ENCODE peak calls at places on chromosomes 16 and 17, in nine cellular contexts. One of them, this sample, is unnamed.

GRCh38 chr17:80455784-80456183 is 20.6 kb downstream of the NPTX1 start:
- DNase-seq in body of pancreas: no peak
- DNase-seq in stomach: no peak
- DNase-seq in HCT116: no peak
- DNase-seq in GM12878: no peak
- DNase-seq in prostate gland: no peak
- DNase-seq in adrenal gland: no peak
- DNase-seq in transverse colon: no peak
- DNase-seq in heart left ventricle: no peak
- DNase-seq in this sample: no peak

GRCh38 chr17:69335018-69335417 is 8.1 kb upstream of the ABCA5 start:
- DNase-seq in heart left ventricle: no peak
- DNase-seq in adrenal gland: no peak
- DNase-seq in body of pancreas: no peak
- DNase-seq in transverse colon: no peak
- DNase-seq in prostate gland: no peak
- DNase-seq in stomach: no peak
- DNase-seq in HCT116: peak; percentile 69
- DNase-seq in GM12878: no peak
- DNase-seq in this sample: no peak

GRCh38 chr17:58587713-58588117 is 73.3 kb upstream of the MTMR4 start:
- DNase-seq in adrenal gland: peak; percentile 57
- DNase-seq in stomach: peak; percentile 62
- DNase-seq in prostate gland: peak; percentile 32
- DNase-seq in heart left ventricle: peak; percentile 42
- DNase-seq in GM12878: no peak
- DNase-seq in HCT116: peak; percentile 64
- DNase-seq in body of pancreas: peak; percentile 54
- DNase-seq in transverse colon: peak; percentile 54
- DNase-seq in this sample: peak; percentile 22

GRCh38 chr16:54506691-54507090 is 220.1 kb upstream of the IRX3 start:
- DNase-seq in stomach: no peak
- DNase-seq in body of pancreas: no peak
- DNase-seq in heart left ventricle: no peak
- DNase-seq in HCT116: no peak
- DNase-seq in prostate gland: no peak
- DNase-seq in GM12878: no peak
- DNase-seq in adrenal gland: no peak
- DNase-seq in transverse colon: no peak
- DNase-seq in this sample: no peak

GRCh38 chr16:14015948-14016347 is 55.2 kb upstream of the MRTFB start:
- DNase-seq in adrenal gland: peak; percentile 62
- DNase-seq in GM12878: no peak
- DNase-seq in HCT116: no peak
- DNase-seq in body of pancreas: peak; percentile 50
- DNase-seq in heart left ventricle: peak; percentile 51
- DNase-seq in prostate gland: no peak
- DNase-seq in transverse colon: no peak
- DNase-seq in stomach: no peak
- DNase-seq in this sample: peak; percentile 88

GRCh38 chr16:74611721-74612120 is 4.8 kb upstream of the GLG1 start:
- DNase-seq in transverse colon: no peak
- DNase-seq in GM12878: no peak
- DNase-seq in body of pancreas: no peak
- DNase-seq in heart left ventricle: no peak
- DNase-seq in prostate gland: no peak
- DNase-seq in adrenal gland: no peak
- DNase-seq in HCT116: no peak
- DNase-seq in stomach: no peak
- DNase-seq in this sample: no peak

GRCh38 chr17:73820686-73821448 is 176.6 kb upstream of the SDK2 start:
- DNase-seq in GM12878: no peak
- DNase-seq in heart left ventricle: no peak
- DNase-seq in adrenal gland: no peak
- DNase-seq in HCT116: no peak
- DNase-seq in transverse colon: peak; percentile 23
- DNase-seq in prostate gland: no peak
- DNase-seq in stomach: peak; percentile 33
- DNase-seq in body of pancreas: no peak
- DNase-seq in this sample: peak; percentile 79

GRCh38 chr16:72913551-72913950 is 134.4 kb downstream of the ZFHX3 start:
- DNase-seq in prostate gland: peak; percentile 49
- DNase-seq in stomach: no peak
- DNase-seq in body of pancreas: no peak
- DNase-seq in heart left ventricle: no peak
- DNase-seq in transverse colon: no peak
- DNase-seq in HCT116: no peak
- DNase-seq in GM12878: no peak
- DNase-seq in adrenal gland: no peak
- DNase-seq in this sample: no peak

GRCh38 chr17:80743181-80743771 is 198.6 kb downstream of the RPTOR start:
- DNase-seq in HCT116: no peak
- DNase-seq in stomach: no peak
- DNase-seq in GM12878: no peak
- DNase-seq in prostate gland: no peak
- DNase-seq in heart left ventricle: no peak
- DNase-seq in adrenal gland: no peak
- DNase-seq in body of pancreas: no peak
- DNase-seq in transverse colon: no peak
- DNase-seq in this sample: no peak

GRCh38 chr17:82095777-82096708 is 2.0 kb downstream of the FASN start:
- DNase-seq in transverse colon: no peak
- DNase-seq in GM12878: no peak
- DNase-seq in adrenal gland: peak; percentile 34
- DNase-seq in body of pancreas: no peak
- DNase-seq in HCT116: no peak
- DNase-seq in stomach: no peak
- DNase-seq in heart left ventricle: no peak
- DNase-seq in prostate gland: no peak
- DNase-seq in this sample: no peak

GRCh38 chr16:59905628-59906027 is 1171.5 kb upstream of the GOT2 start:
- DNase-seq in heart left ventricle: no peak
- DNase-seq in GM12878: no peak
- DNase-seq in adrenal gland: no peak
- DNase-seq in stomach: no peak
- DNase-seq in prostate gland: no peak
- DNase-seq in transverse colon: no peak
- DNase-seq in body of pancreas: no peak
- DNase-seq in HCT116: no peak
- DNase-seq in this sample: no peak

DNA sequence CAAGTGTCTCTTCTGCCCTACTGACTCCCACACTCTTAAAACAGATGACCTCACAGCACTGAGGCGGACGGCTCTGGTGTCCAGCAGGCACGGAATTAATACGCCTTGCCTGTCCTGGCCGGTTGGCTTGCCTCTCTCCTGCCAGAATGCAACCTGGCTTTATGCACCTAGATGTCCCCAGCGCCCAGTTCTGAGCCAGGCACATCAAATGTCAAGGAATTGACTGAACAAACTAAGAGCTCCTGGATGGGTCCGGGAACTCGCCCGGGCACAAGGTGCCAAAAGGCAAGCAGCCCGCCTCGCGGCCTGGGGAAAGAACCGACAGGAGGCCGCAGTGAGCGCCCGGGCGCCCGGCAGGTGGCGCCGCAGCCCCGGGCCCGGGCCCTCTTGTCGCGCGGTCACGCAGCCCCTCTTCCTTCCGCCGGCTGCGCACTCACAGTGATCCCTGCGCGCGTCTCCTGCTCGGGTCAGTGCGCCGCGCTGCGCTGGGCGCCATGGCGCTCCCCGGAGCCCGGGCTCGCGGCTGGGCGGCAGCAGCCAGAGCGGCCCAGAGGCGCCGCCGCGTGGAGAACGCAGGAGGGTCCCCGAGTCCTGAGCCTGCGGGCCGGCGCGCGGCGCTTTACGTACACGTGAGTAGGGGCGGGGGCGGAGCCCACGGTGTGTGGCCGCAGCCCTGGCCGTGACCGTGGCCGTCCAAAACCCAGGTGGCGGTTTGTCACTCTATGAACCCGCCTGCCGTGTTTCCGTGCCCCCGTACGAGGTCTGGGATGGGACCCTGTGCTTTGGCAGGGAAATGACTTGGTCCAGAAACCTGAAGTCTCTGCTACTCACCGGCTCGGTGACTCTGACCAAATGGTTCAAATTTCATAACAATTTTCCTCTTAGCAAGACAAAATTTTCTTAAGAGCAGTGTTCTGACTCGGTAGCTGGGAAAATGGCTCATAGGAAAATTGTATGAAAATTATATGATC is at the start of gene RSAD1:
- DNase-seq in adrenal gland: peak; percentile 87
- DNase-seq in prostate gland: peak; percentile 83
- DNase-seq in transverse colon: peak; percentile 90
- DNase-seq in heart left ventricle: peak; percentile 89
- DNase-seq in HCT116: peak; percentile 87
- DNase-seq in GM12878: peak; percentile 60
- DNase-seq in body of pancreas: peak; percentile 92
- DNase-seq in stomach: peak; percentile 90
- DNase-seq in this sample: peak; percentile 75
- TF ChIP-seq POLR2A in adrenal gland: peak; percentile 92
- TF ChIP-seq POLR2A in prostate gland: peak; percentile 72
- TF ChIP-seq POLR2A in transverse colon: peak; percentile 65
- TF ChIP-seq POLR2A in heart left ventricle: peak; percentile 92
- TF ChIP-seq POLR2A in HCT116: peak; percentile 82
- TF ChIP-seq POLR2A in GM12878: peak; percentile 96
- TF ChIP-seq POLR2A in body of pancreas: peak; percentile 97
- TF ChIP-seq POLR2A in stomach: no peak
- TF ChIP-seq POLR2A in this sample: no peak

GRCh38 chr17:29567362-29568330 is 809 bp upstream of the ABHD15 start:
- DNase-seq in stomach: peak; percentile 73
- DNase-seq in body of pancreas: peak; percentile 70
- DNase-seq in adrenal gland: peak; percentile 60
- DNase-seq in GM12878: no peak
- DNase-seq in heart left ventricle: peak; percentile 65
- DNase-seq in prostate gland: peak; percentile 56
- DNase-seq in HCT116: peak; percentile 27
- DNase-seq in transverse colon: peak; percentile 80
- DNase-seq in this sample: peak; percentile 29
- TF ChIP-seq CTCF in stomach: no peak
- TF ChIP-seq CTCF in body of pancreas: peak; percentile 31
- TF ChIP-seq CTCF in adrenal gland: peak; percentile 36
- TF ChIP-seq CTCF in GM12878: peak; percentile 56
- TF ChIP-seq CTCF in heart left ventricle: peak; percentile 42
- TF ChIP-seq CTCF in prostate gland: peak; percentile 48
- TF ChIP-seq CTCF in HCT116: peak; percentile 24
- TF ChIP-seq CTCF in transverse colon: peak; percentile 47
- TF ChIP-seq CTCF in this sample: no peak

GRCh38 chr17:49705254-49705653 is 2.5 kb downstream of the SLC35B1 start:
- DNase-seq in heart left ventricle: no peak
- DNase-seq in prostate gland: no peak
- DNase-seq in GM12878: no peak
- DNase-seq in body of pancreas: no peak
- DNase-seq in HCT116: no peak
- DNase-seq in transverse colon: no peak
- DNase-seq in adrenal gland: no peak
- DNase-seq in stomach: no peak
- DNase-seq in this sample: no peak

GRCh38 chr17:49699967-49700575 is 7.7 kb downstream of the SLC35B1 start:
- DNase-seq in transverse colon: no peak
- DNase-seq in prostate gland: no peak
- DNase-seq in adrenal gland: no peak
- DNase-seq in stomach: no peak
- DNase-seq in HCT116: no peak
- DNase-seq in body of pancreas: no peak
- DNase-seq in heart left ventricle: peak; percentile 65
- DNase-seq in GM12878: no peak
- DNase-seq in this sample: no peak

GRCh38 chr17:49707246-49707607 is 537 bp downstream of the SLC35B1 start:
- DNase-seq in adrenal gland: no peak
- DNase-seq in transverse colon: no peak
- DNase-seq in prostate gland: no peak
- DNase-seq in HCT116: no peak
- DNase-seq in body of pancreas: no peak
- DNase-seq in heart left ventricle: no peak
- DNase-seq in stomach: no peak
- DNase-seq in GM12878: no peak
- DNase-seq in this sample: no peak

GRCh38 chr17:49700956-49701355 is 6.8 kb downstream of the SLC35B1 start:
- DNase-seq in adrenal gland: no peak
- DNase-seq in transverse colon: no peak
- DNase-seq in HCT116: no peak
- DNase-seq in body of pancreas: no peak
- DNase-seq in prostate gland: no peak
- DNase-seq in GM12878: no peak
- DNase-seq in stomach: no peak
- DNase-seq in heart left ventricle: no peak
- DNase-seq in this sample: no peak

GRCh38 chr17:49703557-49704277 is 4.0 kb downstream of the SLC35B1 start:
- DNase-seq in HCT116: peak; percentile 38
- DNase-seq in GM12878: no peak
- DNase-seq in heart left ventricle: no peak
- DNase-seq in adrenal gland: no peak
- DNase-seq in stomach: no peak
- DNase-seq in transverse colon: peak; percentile 16
- DNase-seq in prostate gland: peak; percentile 75
- DNase-seq in body of pancreas: no peak
- DNase-seq in this sample: no peak
- H3K4me3 ChIP-seq in HCT116: no peak overlapping the region
- H3K4me3 ChIP-seq in GM12878: no peak overlapping the region
- H3K4me3 ChIP-seq in heart left ventricle: no peak overlapping the region
- H3K4me3 ChIP-seq in adrenal gland: no peak overlapping the region
- H3K4me3 ChIP-seq in stomach: no peak overlapping the region
- H3K4me3 ChIP-seq in transverse colon: no peak overlapping the region
- H3K4me3 ChIP-seq in prostate gland: no peak overlapping the region
- H3K4me3 ChIP-seq in body of pancreas: no peak overlapping the region
- H3K4me3 ChIP-seq in this sample: no peak overlapping the region

DNA sequence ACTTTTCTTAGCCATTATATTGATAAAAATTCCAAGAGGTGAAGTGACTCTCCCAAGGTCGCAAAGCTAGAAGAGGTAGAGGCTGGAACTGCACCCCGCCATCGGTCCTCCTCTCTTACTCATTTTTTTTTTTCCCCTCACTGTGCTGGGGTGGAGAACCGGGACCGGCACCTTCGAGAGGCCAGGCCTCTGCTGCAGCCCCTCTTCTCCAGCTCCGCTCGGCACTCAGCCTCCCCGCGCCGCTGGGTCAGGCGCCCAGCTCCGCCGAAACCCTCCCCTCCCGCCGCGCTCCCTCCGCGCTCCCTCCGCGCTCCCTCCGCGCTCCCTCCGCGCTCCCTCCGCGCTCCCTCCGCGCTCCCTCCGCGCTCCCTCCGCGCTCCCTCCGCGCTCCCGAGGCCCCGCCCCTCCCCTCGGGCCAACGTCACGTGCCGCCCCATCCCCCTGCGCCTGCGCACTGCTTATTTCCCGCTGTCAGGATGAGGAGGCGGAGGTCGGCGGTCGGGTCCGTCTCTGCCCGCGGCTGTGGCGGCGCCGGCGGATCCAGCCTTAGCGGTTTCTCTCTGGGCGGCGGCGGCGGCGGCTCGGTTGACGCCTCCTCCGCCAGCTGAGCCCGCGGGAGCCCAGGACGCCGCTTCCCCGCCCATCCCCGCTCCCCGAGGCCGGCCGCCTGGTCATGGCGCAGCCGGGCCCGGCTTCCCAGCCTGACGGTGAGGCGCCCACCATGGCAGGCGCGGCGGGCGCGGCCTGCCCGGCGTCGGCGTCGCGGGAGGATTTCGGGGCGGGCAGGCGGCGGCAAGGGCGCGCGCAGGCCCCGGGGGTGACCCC is at the start of gene RABEP1:
- DNase-seq in body of pancreas: peak; percentile 95
- DNase-seq in prostate gland: peak; percentile 87
- DNase-seq in transverse colon: peak; percentile 95
- DNase-seq in HCT116: peak; percentile 64
- DNase-seq in stomach: peak; percentile 93
- DNase-seq in GM12878: peak; percentile 46
- DNase-seq in adrenal gland: peak; percentile 93
- DNase-seq in heart left ventricle: peak; percentile 94
- DNase-seq in this sample: peak; percentile 98
- TF ChIP-seq POLR2A in body of pancreas: peak; percentile 65
- TF ChIP-seq POLR2A in prostate gland: peak; percentile 86
- TF ChIP-seq POLR2A in transverse colon: peak; percentile 82
- TF ChIP-seq POLR2A in HCT116: peak; percentile 26
- TF ChIP-seq POLR2A in stomach: no peak
- TF ChIP-seq POLR2A in GM12878: peak; percentile 97
- TF ChIP-seq POLR2A in adrenal gland: peak; percentile 73
- TF ChIP-seq POLR2A in heart left ventricle: peak; percentile 91
- TF ChIP-seq POLR2A in this sample: no peak

This sample was measured in lower leg skin.